ENCODE peak calls at places on chromosomes 3 and 15, in nine cellular contexts. O is activated T-helper 1 cell treated with anti-CD3 and anti-CD28 coated beads, Interleukin-12 subunit alpha, Interleukin-12 subunit beta, Interleukin-2, Interleukin-4 antibody, amounts not matched to agents 30 ng/mL and 10 ng/mL and 1 ng/mL, durations not matched to agents 14 hours and 24 hours and 36 hours; J is progenitor cell of endocrine pancreas; T is left colon; B is spleen; K is stimulated activated CD8-positive, alpha-beta memory T cell treated with anti-CD3 and anti-CD28 coated beads, Interleukin-2, amount 100 ng/mL, for 1 hour; Q is fibroblast of lung; Z is ovary; F is T-helper 1 cell. H is an unnamed sample.

GRCh38 chr15:39585394-39585841 is 4.5 kb downstream of the THBS1 start:
- DNase-seq in Q (peak), Z (no peak), K (no peak), O (no peak), F (no peak), T (no peak), B (no peak), J (no peak), H (no peak)

GRCh38 chr3:158659454-158660237 is 12.8 kb downstream of the LXN start:
- DNase-seq in F (peak), Z (peak), K (no peak), B (no peak), O (peak), J (no peak), Q (peak), T (no peak), H (peak)

GRCh38 chr3:31384117-31384516 is 148.6 kb upstream of the STT3B start:
- DNase-seq in K (no peak), O (no peak), T (no peak), J (no peak), Q (peak), B (no peak), Z (no peak), F (no peak), H (no peak)

GRCh38 chr3:136671921-136672320 is 80.3 kb downstream of the STAG1 start:
- DNase-seq in O (no peak), B (no peak), J (no peak), K (no peak), T (no peak), F (no peak), Q (peak), Z (no peak), H (no peak)

GRCh38 chr3:114383875-114384557 is 90.2 kb downstream of the TIGIT start:
- DNase-seq in Z (peak), T (peak), K (peak), Q (peak), J (peak), F (peak), B (peak), O (peak), H (peak)

GRCh38 chr3:47434849-47435248 is 40.9 kb downstream of the SCAP start:
- DNase-seq in T (peak), O (no peak), B (peak), F (no peak), J (no peak), Z (no peak), K (no peak), Q (no peak), H (no peak)

GRCh38 chr15:93929375-93930094 is 301.8 kb upstream of the MCTP2 start:
- DNase-seq in K (no peak), F (no peak), J (no peak), B (no peak), Z (peak), T (peak), Q (peak), O (no peak), H (no peak)

GRCh38 chr15:67146875-67147381 is 81.5 kb downstream of the SMAD3 start:
- DNase-seq in J (no peak), B (no peak), F (no peak), K (no peak), Q (peak), O (peak), Z (peak), T (peak), H (no peak)

GRCh38 chr3:16211176-16211904 is 36.9 kb downstream of the GALNT15 start:
- DNase-seq in K (no peak), Q (no peak), F (no peak), B (no peak), J (no peak), Z (no peak), O (no peak), T (no peak), H (no peak)

GRCh38 chr3:72475258-72476138 is 372.7 kb downstream of the SHQ1 start:
- DNase-seq in O (no peak), F (no peak), K (no peak), B (no peak), Z (no peak), Q (no peak), T (no peak), J (no peak), H (no peak)

GRCh38 chr3:66588340-66588847 is 87.6 kb upstream of the LRIG1 start:
- DNase-seq in F (no peak), O (no peak), Z (no peak), J (no peak), T (no peak), Q (peak), B (no peak), K (no peak), H (no peak)